ENCODE peak calls at places on chromosome 13, in six cellular contexts. M is skeletal muscle cell, V is Peyer's patch, U is T-helper 17 cell, Z is IMR-90, N is RKO. O is an unnamed sample.

GRCh38 chr13:42048323-42048624 is 174 bp upstream of the DGKH start:
- DNase-seq in M (no peak), N (no peak), U (no peak), Z (no peak), V (no peak), O (no peak)

GRCh38 chr13:39417643-39418042 is 185.3 kb downstream of the LHFPL6 start:
- DNase-seq in V (no peak), M (peak), U (no peak), Z (peak), N (no peak), O (peak)

GRCh38 chr13:100657881-100658315 is 16.7 kb downstream of the TMTC4 start:
- DNase-seq in U (no peak), Z (no peak), V (no peak), N (no peak), M (no peak), O (no peak)

GRCh38 chr13:46648166-46648607 is 95.2 kb downstream of the LRCH1 start:
- DNase-seq in Z (peak), U (no peak), V (peak), M (peak), N (no peak), O (peak)

GRCh38 chr13:32153056-32153455 is 121.5 kb downstream of the FRY start:
- DNase-seq in V (no peak), N (peak), Z (peak), M (peak), U (no peak), O (no peak)

GRCh38 chr13:95403349-95404140 is 102.3 kb upstream of the ABCC4 start:
- DNase-seq in V (no peak), N (no peak), U (no peak), M (no peak), Z (no peak), O (peak)

GRCh38 chr13:104571161-104571889 is 1505.1 kb upstream of the SLC10A2 start:
- DNase-seq in Z (peak), U (no peak), M (peak), V (peak), N (peak), O (peak)

GRCh38 chr13:102701331-102701730 is 6.5 kb upstream of the METTL21C start:
- DNase-seq in V (no peak), U (no peak), N (no peak), Z (no peak), M (no peak), O (no peak)

GRCh38 chr13:76879211-76879875 is 6.9 kb downstream of the KCTD12 start:
- DNase-seq in U (no peak), N (peak), Z (peak), M (peak), V (peak), O (no peak)

GRCh38 chr13:45370922-45371406 is 30.0 kb upstream of the TPT1 start:
- DNase-seq in Z (peak), U (peak), V (peak), N (no peak), M (peak), O (peak)

GRCh38 chr13:83709751-83710515 is 172.3 kb downstream of the SLITRK1 start:
- DNase-seq in M (no peak), Z (no peak), V (no peak), U (no peak), N (no peak), O (no peak)